ENCODE peak calls at places on chromosomes 7 and 10, in five cellular contexts. Q is H1, C is K562, V is HepG2, M is GM12878. U is an unnamed sample.

GRCh38 chr10:6204063-6204340 is 1.3 kb downstream of the PFKFB3 start:
- DNase-seq in V (no peak), M (no peak), Q (peak; percentile 71), C (no peak), U (peak; percentile 54)

GRCh38 chr10:71259282-71259681 is 46.9 kb downstream of the UNC5B start:
- DNase-seq in C (no peak), Q (no peak), V (no peak), M (no peak), U (no peak)

GRCh38 chr10:63256047-63256773 is 123.1 kb downstream of the NRBF2 start:
- DNase-seq in Q (no peak), V (no peak), C (no peak), M (no peak), U (no peak)

GRCh38 chr10:32112055-32112454 is 55.8 kb upstream of the KIF5B start:
- DNase-seq in C (no peak), Q (no peak), M (no peak), V (peak; percentile 50), U (no peak)

GRCh38 chr7:40167291-40167690 is 32.5 kb downstream of the SUGCT start:
- DNase-seq in C (no peak), V (no peak), Q (no peak), M (no peak), U (no peak)

GRCh38 chr10:37067576-37067975 is 57.8 kb upstream of the ANKRD30A start:
- DNase-seq in C (no peak), M (no peak), Q (no peak), V (no peak), U (no peak)

GRCh38 chr7:157279973-157280841 is 56.6 kb upstream of the DNAJB6 start:
- DNase-seq in V (no peak), M (no peak), Q (no peak), C (no peak), U (no peak)

GRCh38 chr10:50636576-50636975 is 12.8 kb upstream of the SGMS1 start:
- DNase-seq in C (no peak), Q (no peak), M (no peak), V (no peak), U (no peak)

GRCh38 chr10:102342462-102342861 is 53.0 kb upstream of the NFKB2 start:
- DNase-seq in C (no peak), V (no peak), M (no peak), Q (peak; percentile 51), U (peak; percentile 59)

GRCh38 chr10:48838830-48839229 is 100.8 kb downstream of the LRRC18 start:
- DNase-seq in C (no peak), Q (no peak), V (no peak), M (no peak), U (no peak)

GRCh38 chr10:113557389-113558321 is 4.8 kb downstream of the HABP2 start:
- DNase-seq in Q (peak; percentile 54), V (no peak), C (peak; percentile 52), M (no peak), U (peak; percentile 14)

GRCh38 chr10:56231436-56231835 is 129.6 kb downstream of the ZWINT start:
- DNase-seq in V (no peak), Q (no peak), C (no peak), M (no peak), U (no peak)

GRCh38 chr7:51009716-51010496 is 227.2 kb upstream of the GRB10 start:
- DNase-seq in C (no peak), Q (peak; percentile 37), V (peak; percentile 5), M (no peak), U (no peak)

GRCh38 chr7:157228864-157229422 is 90.2 kb downstream of the UBE3C start:
- DNase-seq in V (peak; percentile 27), M (no peak), C (peak; percentile 57), Q (no peak), U (peak; percentile 66)

GRCh38 chr7:22488643-22489462 is 11.1 kb downstream of the STEAP1B start:
- DNase-seq in Q (peak; percentile 87), V (peak; percentile 60), C (peak; percentile 81), M (peak; percentile 9), U (peak; percentile 82)

GRCh38 chr7:304574-305409 is 14.8 kb downstream of the FOXL3 start:
- DNase-seq in Q (no peak), M (no peak), C (no peak), V (no peak), U (no peak)
- TF ChIP-seq USF2 in Q (no peak), M (no peak), C (no peak), V (no peak), U (no peak)

DNA sequence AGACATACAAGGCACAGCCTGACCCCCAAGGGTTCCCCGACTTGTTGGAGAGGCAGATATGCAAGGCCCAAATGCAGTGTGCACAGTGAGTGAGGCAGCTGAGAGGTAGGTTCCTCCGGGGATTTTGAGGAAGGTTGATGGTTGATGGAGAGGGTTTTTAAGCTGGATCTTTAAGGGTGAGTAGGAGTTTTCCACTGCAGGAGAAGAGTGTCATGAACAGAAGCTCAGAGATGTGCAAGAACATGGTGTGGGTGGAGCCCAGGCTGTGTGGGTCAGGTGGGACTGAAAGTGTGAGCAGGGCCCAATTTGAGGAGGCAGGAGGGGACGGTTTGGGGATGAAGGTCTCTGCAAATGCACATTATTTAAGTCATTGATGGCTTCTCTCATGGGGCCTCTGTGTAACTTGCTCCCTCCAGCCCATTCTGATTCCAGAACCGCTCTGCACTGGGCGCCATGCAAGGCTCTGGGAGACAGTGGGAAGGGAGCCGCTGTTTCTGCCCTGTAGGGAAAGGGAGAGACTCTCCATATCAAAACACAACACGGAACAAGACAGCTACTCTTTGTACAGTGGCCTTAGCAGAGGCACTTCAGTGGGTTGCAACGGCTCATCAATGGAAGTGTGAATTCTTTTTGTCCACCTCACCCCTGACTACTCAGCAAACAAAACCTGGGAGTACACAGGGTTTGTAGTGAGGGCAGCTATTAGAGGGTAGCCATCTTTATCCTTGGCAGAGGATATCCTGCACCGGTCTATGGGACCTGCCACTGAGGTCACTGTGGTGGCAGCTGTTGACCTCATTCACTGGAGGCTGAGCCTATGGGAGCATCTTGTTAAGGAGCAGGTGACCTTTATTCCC is 29.7 kb downstream of the RAMP3 start:
- DNase-seq in M (no peak), Q (no peak), V (no peak), C (no peak), U (no peak)
- TF ChIP-seq CREB1 in M (no peak), Q (no peak), V (no peak), C (no peak), U (no peak)

DNA sequence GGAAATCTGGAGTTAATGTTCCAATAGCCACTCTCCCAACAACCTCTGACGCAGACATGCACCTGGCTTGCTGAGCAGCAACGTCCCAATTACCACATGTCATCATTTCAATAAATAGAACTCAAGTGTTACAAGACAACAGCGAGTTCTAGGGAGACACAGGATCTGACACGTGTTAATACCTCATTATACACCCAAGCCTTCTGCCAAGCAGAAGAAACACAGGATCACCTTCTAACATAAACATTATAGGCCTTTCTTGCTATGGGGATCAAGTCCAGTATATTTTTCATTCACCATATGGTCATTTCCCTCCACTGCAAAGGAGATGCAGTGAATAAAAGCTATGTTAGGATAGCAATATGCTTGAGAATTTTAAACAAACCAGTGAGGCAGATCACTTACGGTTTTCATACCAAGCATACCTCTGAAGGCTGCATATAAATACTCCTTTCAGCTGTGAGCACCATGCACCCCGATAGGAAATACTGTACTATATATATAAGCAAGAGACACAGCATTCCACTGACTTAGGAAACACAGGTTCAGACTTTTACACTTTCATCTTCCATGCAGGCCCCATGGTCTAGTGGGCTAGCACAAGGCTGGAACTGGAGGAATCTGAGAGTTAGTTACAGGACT is 74.2 kb downstream of the JAZF1 start:
- DNase-seq in C (no peak), M (no peak), Q (no peak), V (no peak), U (no peak)
- TF ChIP-seq USF2 in C (no peak), M (no peak), Q (no peak), V (no peak), U (no peak)

DNA sequence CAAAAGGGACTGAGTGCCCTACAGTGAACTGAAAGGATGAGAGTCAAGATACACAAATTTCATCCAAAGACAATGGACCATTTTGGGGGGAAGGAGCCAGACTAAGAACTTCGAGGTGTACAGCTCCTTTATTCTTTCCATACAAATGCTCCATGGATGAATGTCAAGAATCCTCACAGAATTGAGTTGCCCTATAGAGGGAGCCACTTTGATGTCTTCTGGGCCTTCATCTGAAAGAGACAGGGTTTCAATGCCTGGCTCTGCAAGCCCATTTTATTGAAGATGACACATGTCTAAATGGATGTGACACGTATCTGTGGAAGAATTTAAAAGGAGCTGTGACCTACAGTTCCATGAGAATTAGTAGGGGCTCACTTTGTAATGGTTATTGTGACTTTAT is 32.0 kb upstream of the NRG3 start:
- DNase-seq in M (no peak), V (no peak), Q (no peak), C (no peak), U (no peak)
- TF ChIP-seq CREB1 in M (no peak), V (no peak), Q (no peak), C (no peak), U (no peak)

GRCh38 chr7:24323961-24324480 is 40.0 kb downstream of the NPY start:
- DNase-seq in C (no peak), Q (no peak), M (no peak), V (no peak), U (no peak)

GRCh38 chr7:24328050-24328449 is 44.1 kb downstream of the NPY start:
- DNase-seq in M (no peak), C (no peak), Q (no peak), V (no peak), U (no peak)

DNA sequence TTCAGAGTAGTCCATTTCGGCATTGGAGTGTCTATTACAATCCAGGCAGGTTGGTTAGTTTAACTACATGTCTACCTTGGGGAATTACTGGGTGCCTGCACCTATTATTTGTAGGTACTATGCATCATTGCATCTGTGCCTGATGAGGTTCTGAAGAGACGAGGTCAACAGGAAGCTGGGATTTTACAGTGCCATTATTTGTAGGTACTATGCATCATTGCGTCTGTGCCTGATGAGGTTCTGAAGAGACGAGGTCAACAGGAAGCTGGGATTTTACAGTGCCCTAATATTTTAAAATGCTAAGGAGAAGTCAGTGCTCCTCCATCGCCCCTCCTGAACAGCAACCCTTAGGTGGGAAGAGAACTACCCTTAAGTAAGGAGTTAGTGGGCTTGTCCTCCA is 41.7 kb downstream of the NPY start:
- DNase-seq in Q (no peak), M (peak; percentile 75), V (no peak), C (no peak), U (no peak)
- TF ChIP-seq USF2 in Q (no peak), M (no peak), V (no peak), C (no peak), U (no peak)

GRCh38 chr7:115984105-115984504 is 46.5 kb downstream of the TFEC start:
- DNase-seq in M (no peak), V (no peak), Q (no peak), C (no peak), U (no peak)

GRCh38 chr7:115987486-115987885 is 43.1 kb downstream of the TFEC start:
- DNase-seq in M (no peak), V (no peak), Q (no peak), C (no peak), U (no peak)
- TF ChIP-seq CREB1 in M (no peak), V (no peak), Q (no peak), C (no peak), U (no peak)

GRCh38 chr10:78550716-78551115 is 517.1 kb downstream of the RPS24 start:
- DNase-seq in Q (no peak), V (peak; percentile 87), C (no peak), M (no peak), U (no peak)
- TF ChIP-seq USF2 in Q (no peak), V (no peak), C (no peak), M (no peak), U (no peak)